ENCODE peak calls at places on chromosomes 12 and 14, in five cellular contexts. One of them, this sample, is unnamed.

GRCh38 chr14:74954232-74954946 is 1.0 kb downstream of the PGF start:
- DNase-seq in GM23248: no peak
- DNase-seq in nephron progenitor cell: peak; percentile 70
- DNase-seq in fibroblast of pulmonary artery: no peak
- DNase-seq in PC-9: no peak
- DNase-seq in this sample: peak; percentile 55

GRCh38 chr14:73727181-73727580 is 13.0 kb upstream of the PNMA1 start:
- DNase-seq in GM23248: no peak
- DNase-seq in nephron progenitor cell: no peak
- DNase-seq in fibroblast of pulmonary artery: no peak
- DNase-seq in PC-9: no peak
- DNase-seq in this sample: no peak

GRCh38 chr12:53023-53734 is 13.4 kb upstream of the IQSEC3 start:
- DNase-seq in PC-9: peak; percentile 34
- DNase-seq in GM23248: no peak
- DNase-seq in nephron progenitor cell: no peak
- DNase-seq in fibroblast of pulmonary artery: no peak
- DNase-seq in this sample: no peak

GRCh38 chr14:31070431-31070830 is 44.3 kb upstream of the STRN3 start:
- DNase-seq in GM23248: peak; percentile 90
- DNase-seq in fibroblast of pulmonary artery: peak; percentile 94
- DNase-seq in PC-9: peak; percentile 48
- DNase-seq in nephron progenitor cell: no peak
- DNase-seq in this sample: no peak

GRCh38 chr12:53300187-53300586 is 692 bp downstream of the MYG1 start:
- DNase-seq in PC-9: no peak
- DNase-seq in nephron progenitor cell: no peak
- DNase-seq in GM23248: peak; percentile 84
- DNase-seq in fibroblast of pulmonary artery: peak; percentile 55
- DNase-seq in this sample: no peak

GRCh38 chr12:127393896-127394295 is 873.1 kb upstream of the TMEM132C start:
- DNase-seq in GM23248: peak; percentile 97
- DNase-seq in fibroblast of pulmonary artery: peak; percentile 25
- DNase-seq in PC-9: no peak
- DNase-seq in nephron progenitor cell: no peak
- DNase-seq in this sample: no peak

GRCh38 chr12:124715121-124715990 is 147.9 kb upstream of the NCOR2 start:
- DNase-seq in nephron progenitor cell: peak; percentile 49
- DNase-seq in PC-9: peak; percentile 82
- DNase-seq in GM23248: peak; percentile 35
- DNase-seq in fibroblast of pulmonary artery: no peak
- DNase-seq in this sample: no peak

GRCh38 chr12:121803861-121804416 is at the start of gene SETD1B:
- DNase-seq in nephron progenitor cell: peak; percentile 54
- DNase-seq in GM23248: peak; percentile 75
- DNase-seq in fibroblast of pulmonary artery: peak; percentile 64
- DNase-seq in PC-9: no peak
- DNase-seq in this sample: peak; percentile 67

GRCh38 chr12:51528852-51529545 is 62.0 kb upstream of the SCN8A start:
- DNase-seq in fibroblast of pulmonary artery: no peak
- DNase-seq in nephron progenitor cell: no peak
- DNase-seq in GM23248: no peak
- DNase-seq in PC-9: no peak
- DNase-seq in this sample: no peak

GRCh38 chr12:32568241-32568640 is 110.9 kb upstream of the DNM1L start:
- DNase-seq in fibroblast of pulmonary artery: peak; percentile 88
- DNase-seq in nephron progenitor cell: no peak
- DNase-seq in GM23248: peak; percentile 94
- DNase-seq in PC-9: peak; percentile 89
- DNase-seq in this sample: peak; percentile 71

GRCh38 chr14:99609245-99610117 is 5.5 kb upstream of the CCDC85C start:
- DNase-seq in GM23248: no peak
- DNase-seq in fibroblast of pulmonary artery: no peak
- DNase-seq in nephron progenitor cell: no peak
- DNase-seq in PC-9: no peak
- DNase-seq in this sample: no peak

GRCh38 chr12:89960607-89961394 is 252.2 kb upstream of the ATP2B1 start:
- DNase-seq in GM23248: peak; percentile 24
- DNase-seq in fibroblast of pulmonary artery: peak; percentile 36
- DNase-seq in PC-9: peak; percentile 38
- DNase-seq in nephron progenitor cell: no peak
- DNase-seq in this sample: no peak

GRCh38 chr12:109461049-109461845 is 15.9 kb downstream of the KCTD10 start:
- DNase-seq in nephron progenitor cell: no peak
- DNase-seq in GM23248: peak; percentile 42
- DNase-seq in fibroblast of pulmonary artery: peak; percentile 61
- DNase-seq in PC-9: peak; percentile 43
- DNase-seq in this sample: no peak

GRCh38 chr14:34201909-34202622 is 251.2 kb upstream of the EGLN3 start:
- DNase-seq in nephron progenitor cell: no peak
- DNase-seq in fibroblast of pulmonary artery: no peak
- DNase-seq in GM23248: peak; percentile 37
- DNase-seq in PC-9: no peak
- DNase-seq in this sample: no peak

GRCh38 chr12:113227169-113227568 is 5.9 kb downstream of the TPCN1 start:
- DNase-seq in fibroblast of pulmonary artery: no peak
- DNase-seq in nephron progenitor cell: no peak
- DNase-seq in GM23248: no peak
- DNase-seq in PC-9: no peak
- DNase-seq in this sample: no peak

GRCh38 chr14:21066882-21067502 is 3.1 kb upstream of the ARHGEF40 start:
- DNase-seq in nephron progenitor cell: no peak
- DNase-seq in GM23248: peak; percentile 23
- DNase-seq in fibroblast of pulmonary artery: no peak
- DNase-seq in PC-9: no peak
- DNase-seq in this sample: peak; percentile 45

GRCh38 chr14:67636361-67636919 is 16.7 kb downstream of the ARG2 start:
- DNase-seq in GM23248: peak; percentile 55
- DNase-seq in fibroblast of pulmonary artery: no peak
- DNase-seq in PC-9: no peak
- DNase-seq in nephron progenitor cell: no peak
- DNase-seq in this sample: no peak

GRCh38 chr12:109738209-109738608 is 24.6 kb downstream of the FAM222A start:
- DNase-seq in fibroblast of pulmonary artery: no peak
- DNase-seq in GM23248: no peak
- DNase-seq in nephron progenitor cell: peak; percentile 2
- DNase-seq in PC-9: no peak
- DNase-seq in this sample: peak; percentile 5

This sample was measured in HAP-1.